ENCODE peak calls at places on chromosome 15, in four cellular contexts. P, L, I and N are unnamed samples. For H3K4me1, the result is how much of the 10 kb centered on the place peaks cover.

GRCh38 chr15:81133782-81134461 is at the start of gene CFAP161:
- DNase-seq in I (peak), P (peak), L (peak), N (peak)

GRCh38 chr15:71807125-71807629 is 3.2 kb upstream of the NR2E3 start:
- DNase-seq in L (no peak), P (no peak), I (no peak), N (peak)

GRCh38 chr15:71079208-71080044 is 35.8 kb upstream of the THSD4 start:
- DNase-seq in P (peak), L (peak), I (peak), N (peak)

GRCh38 chr15:88703533-88703932 is 64.7 kb downstream of the ISG20 start:
- DNase-seq in L (no peak), P (no peak), I (no peak), N (no peak)

GRCh38 chr15:92839696-92840095 is 60.4 kb upstream of the CHD2 start:
- DNase-seq in L (no peak), I (no peak), P (no peak), N (no peak)

GRCh38 chr15:67415186-67415585 is 105.7 kb upstream of the C15orf61 start:
- DNase-seq in P (no peak), L (no peak), I (no peak), N (no peak)

GRCh38 chr15:31263751-31264533 is 62.7 kb upstream of the KLF13 start:
- DNase-seq in L (peak), P (no peak), I (no peak), N (no peak)

GRCh38 chr15:26644948-26645347 is 127.9 kb downstream of the GABRB3 start:
- DNase-seq in P (no peak), I (no peak), L (no peak), N (no peak)

GRCh38 chr15:39851505-39852082 is 68.5 kb downstream of the GPR176 start:
- DNase-seq in I (peak), P (peak), L (no peak), N (peak)

GRCh38 chr15:81337713-81338157 is 13.8 kb upstream of the STARD5 start:
- DNase-seq in L (no peak), P (no peak), I (peak), N (no peak)

GRCh38 chr15:85837011-85837433 is 42.3 kb upstream of the KLHL25 start:
- DNase-seq in P (no peak), L (peak), I (no peak), N (no peak)

GRCh38 chr15:100221461-100222348 is 120.1 kb downstream of the ADAMTS17 start:
- DNase-seq in I (no peak), P (no peak), L (no peak), N (no peak)

GRCh38 chr15:99347609-99348008 is 96.3 kb downstream of the LRRC28 start:
- DNase-seq in L (no peak), I (peak), P (no peak), N (no peak)

GRCh38 chr15:45386420-45386819 is 8.1 kb upstream of the GATM start:
- DNase-seq in L (peak), I (no peak), P (no peak), N (no peak)

GRCh38 chr15:29522373-29523276 is 253.0 kb upstream of the NSMCE3 start:
- DNase-seq in L (peak), P (no peak), I (no peak), N (no peak)

GRCh38 chr15:46091860-46092450 is 457.1 kb downstream of the SQOR start:
- DNase-seq in P (peak), I (peak), L (no peak), N (peak)

GRCh38 chr15:81752149-81752942 is 293.5 kb downstream of the MEX3B start:
- DNase-seq in P (peak), L (peak), I (peak), N (peak)

GRCh38 chr15:51470512-51470911 is 129.1 kb downstream of the GLDN start:
- DNase-seq in I (no peak), P (no peak), L (no peak), N (no peak)

GRCh38 chr15:29819979-29820801 is 2.1 kb downstream of the TJP1 start:
- DNase-seq in L (no peak), P (no peak), I (no peak), N (no peak)

GRCh38 chr15:70528270-70528706 is 235.1 kb downstream of the UACA start:
- DNase-seq in I (peak), P (peak), L (no peak), N (no peak)

GRCh38 chr15:90083954-90084607 is 18.2 kb downstream of the IDH2 start:
- DNase-seq in I (no peak), L (no peak), P (no peak), N (no peak)

GRCh38 chr15:46344906-46345305 is 710.1 kb downstream of the SQOR start:
- DNase-seq in L (no peak), I (no peak), P (no peak), N (no peak)

GRCh38 chr15:52262364-52262763 is 33.2 kb downstream of the MYO5C start:
- DNase-seq in P (no peak), I (no peak), L (no peak), N (no peak)

GRCh38 chr15:95287774-95288173 is 1042.7 kb upstream of the NR2F2 start:
- DNase-seq in I (no peak), L (peak), P (peak), N (no peak)

GRCh38 chr15:72685925-72686794 is at the start of the genes BBS4 and HIGD2B:
- DNase-seq in P (peak), I (peak), L (peak), N (peak)

GRCh38 chr15:80093854-80094418 is 34.5 kb downstream of the ZFAND6 start:
- DNase-seq in I (no peak), P (no peak), L (peak), N (no peak)

GRCh38 chr15:83320404-83320803 is 35.9 kb upstream of the BNC1 start:
- DNase-seq in P (peak), I (peak), L (no peak), N (no peak)

GRCh38 chr15:29688981-29689723 is 133.1 kb downstream of the TJP1 start:
- DNase-seq in P (no peak), I (no peak), L (no peak), N (no peak)

GRCh38 chr15:72861511-72861910 is 78.0 kb upstream of the ADPGK start:
- DNase-seq in L (no peak), I (no peak), P (no peak), N (no peak)

GRCh38 chr15:92809064-92809879 is 90.9 kb upstream of the CHD2 start:
- DNase-seq in P (peak), I (peak), L (peak), N (peak)

GRCh38 chr15:31525296-31525695 is 198.7 kb downstream of the KLF13 start:
- DNase-seq in L (no peak), P (no peak), I (no peak), N (no peak)

GRCh38 chr15:101326026-101326315 is 30.9 kb upstream of the SNRPA1 start:
- DNase-seq in I (no peak), L (no peak), P (no peak), N (no peak)

DNA sequence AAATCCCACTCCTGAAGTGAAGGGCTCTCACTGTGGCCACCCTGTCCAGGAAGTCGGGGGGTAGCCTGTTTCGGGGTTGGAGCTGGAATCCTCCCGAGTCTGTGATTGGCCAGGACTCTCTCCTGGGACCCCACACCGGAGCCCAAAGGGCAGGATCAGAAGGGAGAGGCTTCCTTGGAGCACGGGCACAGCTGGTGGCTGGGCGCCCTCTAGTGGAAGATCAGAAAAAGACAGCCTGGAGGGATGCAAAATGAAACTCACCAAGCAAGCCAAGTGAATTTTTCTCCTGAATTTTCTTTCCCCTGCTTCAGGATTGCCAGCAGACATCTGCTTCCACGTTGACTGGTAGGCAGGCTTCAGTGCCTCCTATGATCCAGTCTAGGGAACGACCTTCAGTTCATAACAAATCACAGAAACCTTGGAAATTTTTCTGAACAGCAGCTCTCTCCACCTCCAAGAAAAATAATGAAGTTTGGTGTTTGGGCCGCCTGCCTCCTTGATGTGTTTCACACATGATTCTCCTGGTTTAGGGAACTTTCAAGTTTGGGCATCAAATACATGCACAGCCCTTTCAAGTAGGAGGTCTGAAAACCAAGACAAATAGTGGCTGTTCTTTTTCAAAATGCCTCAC is 224.7 kb downstream of the VPS13C start:
- DNase-seq in L (peak), P (peak), I (peak), N (peak)
- H3K4me1 ChIP-seq in L (under half), P (under half), I (under half), N (under half)

GRCh38 chr15:25394893-25395292 is 43.9 kb downstream of the UBE3A start:
- DNase-seq in P (no peak), I (no peak), L (no peak), N (no peak)

GRCh38 chr15:25397110-25397509 is 41.7 kb downstream of the UBE3A start:
- DNase-seq in P (no peak), L (peak), I (peak), N (no peak)

DNA sequence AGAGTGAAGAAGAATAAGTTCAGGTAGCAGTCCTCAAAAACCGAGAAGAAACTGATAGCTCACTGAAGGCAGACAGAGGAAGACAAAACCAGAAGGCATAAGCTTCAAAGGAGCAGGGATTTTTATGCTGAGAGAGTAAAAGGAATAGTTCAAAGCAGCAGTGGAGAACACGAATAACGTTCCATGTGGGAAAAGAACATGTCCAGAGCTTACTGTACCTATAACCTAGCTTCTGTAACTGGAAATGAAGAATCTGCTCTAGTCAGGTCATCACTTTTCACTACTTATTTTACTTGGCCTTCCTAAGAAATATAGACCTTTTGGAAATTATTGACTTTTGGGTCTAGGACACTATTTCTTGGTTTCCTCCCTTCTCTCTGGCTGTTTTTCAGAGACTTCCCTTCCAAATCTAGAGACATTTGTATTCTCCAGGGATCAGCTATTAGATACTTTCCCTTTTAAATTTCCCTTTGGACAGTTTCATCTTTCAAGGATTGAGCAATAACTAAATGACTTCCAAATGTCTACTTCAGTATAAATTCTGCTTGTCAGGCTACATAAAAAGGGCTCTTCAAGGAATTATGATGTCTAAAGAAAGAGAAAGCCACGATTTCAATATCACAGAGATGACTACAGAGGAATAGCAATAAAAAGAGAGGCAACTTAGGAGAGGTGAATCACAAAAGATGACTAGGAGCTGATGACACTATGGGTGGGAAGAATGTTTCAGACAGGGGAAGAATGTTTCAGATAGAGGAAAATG is 46.7 kb downstream of the UBE3A start:
- DNase-seq in L (peak), P (peak), I (peak), N (peak)
- H3K9ac ChIP-seq in L (no peak), P (no peak), I (peak), N (peak)

DNA sequence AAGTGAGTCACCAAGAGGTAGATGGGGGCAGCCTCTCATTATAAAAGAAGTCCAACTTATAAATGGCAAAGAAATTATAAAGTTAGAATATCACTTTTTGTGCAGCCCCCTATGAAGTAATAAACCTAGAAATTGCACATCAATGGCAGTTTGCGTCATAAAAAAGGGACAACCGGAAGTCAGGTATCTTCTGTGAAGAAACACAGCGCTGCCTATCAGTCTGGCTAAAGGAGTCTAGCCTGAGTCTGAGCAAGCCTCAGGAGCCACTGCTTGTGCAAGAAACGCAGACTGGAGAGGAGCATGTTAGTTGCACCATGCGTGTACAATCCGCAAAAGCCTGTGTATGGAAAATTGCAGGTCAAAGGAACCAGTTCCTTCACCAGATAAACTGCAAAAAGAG is 178.4 kb downstream of the ARRDC4 start:
- DNase-seq in I (no peak), P (no peak), L (no peak), N (no peak)
- H3K4me3 ChIP-seq in I (no peak), P (no peak), L (no peak), N (no peak)

GRCh38 chr15:78055923-78056713 is 21.4 kb downstream of the TBC1D2B start:
- DNase-seq in I (peak), L (peak), P (no peak), N (no peak)

GRCh38 chr15:78058401-78058935 is 19.0 kb downstream of the TBC1D2B start:
- DNase-seq in L (no peak), P (no peak), I (no peak), N (no peak)

GRCh38 chr15:78057803-78058202 is 19.7 kb downstream of the TBC1D2B start:
- DNase-seq in P (no peak), L (no peak), I (no peak), N (no peak)

GRCh38 chr15:78054971-78055370 is 22.5 kb downstream of the TBC1D2B start:
- DNase-seq in L (no peak), I (no peak), P (no peak), N (no peak)

DNA sequence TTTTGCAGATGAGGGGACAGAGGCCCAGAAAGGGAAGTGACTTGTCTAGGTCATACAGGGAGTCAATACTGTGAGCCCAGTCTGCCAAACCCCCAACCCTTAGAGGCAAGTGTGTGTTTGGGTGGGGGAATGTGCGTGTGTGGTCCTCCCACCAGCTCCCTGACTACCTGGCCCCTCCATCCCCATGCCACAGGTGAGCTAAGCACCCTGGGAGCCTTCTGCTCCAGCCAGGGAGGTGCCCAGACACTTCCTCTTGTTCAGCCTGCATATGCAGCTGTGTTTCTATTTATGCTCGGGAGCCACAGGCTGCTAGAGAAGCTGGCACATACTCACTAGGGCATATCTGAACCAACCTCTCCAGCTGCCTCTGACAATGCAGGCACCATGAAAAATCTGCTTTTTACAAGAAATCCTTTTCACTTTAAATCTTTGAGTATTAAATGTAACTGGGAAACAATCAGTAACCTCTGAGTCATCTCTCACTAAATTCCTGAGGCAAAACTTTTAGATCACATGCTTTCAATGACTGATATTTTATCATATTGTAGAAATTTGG is 20.7 kb downstream of the TBC1D2B start:
- DNase-seq in I (peak), L (peak), P (peak), N (no peak)
- H3K4me1 ChIP-seq in I (under half), L (under half), P (under half), N (half or more)

DNA sequence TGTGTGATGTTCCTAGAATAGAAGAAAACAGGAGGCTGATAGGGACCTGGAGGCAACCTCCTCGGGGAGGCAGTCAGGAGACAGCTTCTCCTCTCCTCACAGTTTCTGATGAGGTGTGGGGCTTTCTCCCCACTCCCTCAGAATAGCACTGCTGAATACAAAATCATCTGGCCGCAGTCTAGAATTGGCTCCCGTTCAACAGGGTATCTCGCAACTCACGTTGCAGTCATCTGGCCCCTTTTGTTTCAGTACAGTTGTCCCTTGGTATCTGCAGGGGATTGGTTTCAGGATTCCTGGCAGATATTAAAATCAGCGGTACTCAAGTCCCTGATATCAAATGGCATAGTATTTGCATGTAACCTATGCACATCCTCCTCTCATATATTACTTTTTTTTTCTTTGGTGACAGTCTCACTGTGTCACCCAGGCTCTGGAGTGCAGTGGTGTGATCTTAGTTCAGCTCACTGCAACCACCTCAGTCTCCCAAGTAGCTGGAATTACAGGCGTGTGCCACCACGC is 2.4 kb upstream of the DPP8 start:
- DNase-seq in I (no peak), P (no peak), L (no peak), N (no peak)
- H3K9ac ChIP-seq in I (no peak), P (no peak), L (no peak), N (no peak)

GRCh38 chr15:74398183-74398582 is 30.7 kb upstream of the CYP11A1 start:
- DNase-seq in P (no peak), L (no peak), I (no peak), N (no peak)
- H3K4me3 ChIP-seq in P (no peak), L (no peak), I (no peak), N (no peak)

DNA sequence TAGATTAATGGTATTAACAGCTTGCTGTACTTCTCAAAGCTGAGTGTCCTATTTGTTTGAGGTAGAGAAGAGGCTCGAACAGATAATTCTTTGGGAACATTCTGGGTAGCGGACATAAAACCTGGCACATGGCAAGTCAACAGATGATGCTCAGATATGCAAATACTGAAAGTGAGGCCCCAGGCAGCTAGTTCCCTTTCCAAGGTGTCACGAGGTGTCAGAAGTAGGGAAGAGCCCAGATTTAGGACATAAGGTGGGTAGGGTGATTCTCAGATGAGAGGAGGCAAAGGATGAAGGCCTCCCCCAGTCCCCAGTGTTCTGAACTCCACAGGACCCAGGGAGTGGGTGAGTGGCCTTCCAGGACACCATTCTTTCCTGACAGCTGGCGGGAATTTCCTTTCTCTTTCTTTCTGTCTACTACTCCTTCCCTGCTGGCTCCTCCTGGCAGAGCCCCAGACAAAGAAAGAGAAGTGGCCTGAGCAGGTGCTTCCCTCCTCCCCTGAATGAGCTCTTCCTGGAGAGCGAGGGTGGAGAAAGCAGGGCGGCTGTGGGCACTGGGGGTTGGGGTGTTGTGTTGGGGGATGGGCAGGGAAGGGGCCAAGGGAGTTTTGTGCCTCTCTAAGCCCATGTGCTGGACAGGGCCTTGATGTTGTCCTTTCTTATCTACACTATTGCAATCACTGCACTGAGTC is 87.5 kb downstream of the CORO2B start:
- DNase-seq in I (no peak), L (no peak), P (no peak), N (no peak)
- H3K4me1 ChIP-seq in I (under half), L (under half), P (under half), N (under half)

GRCh38 chr15:35450492-35450891 is 95.5 kb downstream of the DPH6 start:
- DNase-seq in L (peak), P (peak), I (peak), N (peak)

GRCh38 chr15:35460616-35461015 is 85.3 kb downstream of the DPH6 start:
- DNase-seq in P (no peak), I (no peak), L (no peak), N (no peak)

GRCh38 chr15:35458176-35458856 is 87.6 kb downstream of the DPH6 start:
- DNase-seq in L (peak), P (no peak), I (peak), N (no peak)

DNA sequence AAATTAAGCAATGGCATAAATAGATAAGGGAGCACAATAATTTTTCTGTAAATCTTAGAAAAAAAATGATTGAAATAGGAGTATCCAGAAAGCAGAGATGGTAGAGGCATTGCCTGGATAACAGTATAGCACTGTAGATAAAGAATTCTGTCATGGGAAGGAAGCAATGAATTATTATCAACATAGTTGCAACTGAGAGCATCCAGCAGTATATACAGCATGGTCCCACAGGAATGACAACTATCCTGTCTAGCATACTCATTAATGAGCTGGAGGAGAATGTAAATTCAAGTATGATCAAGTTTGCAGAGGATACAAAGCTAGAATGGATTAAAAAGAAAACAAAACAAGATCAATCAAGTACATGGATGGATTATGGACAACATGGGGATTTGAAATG is 90.8 kb downstream of the DPH6 start:
- DNase-seq in I (peak), L (no peak), P (peak), N (peak)
- H3K9ac ChIP-seq in I (no peak), L (no peak), P (no peak), N (no peak)

GRCh38 chr15:42107483-42107882 is 13.1 kb upstream of the PLA2G4D start:
- DNase-seq in I (peak), P (no peak), L (peak), N (no peak)
- H3K4me3 ChIP-seq in I (no peak), P (no peak), L (no peak), N (no peak)